ENCODE peak calls at places on chromosomes 13 and 19, in ten cellular contexts. D is neuronal stem cell; F is left colon; R is HFFc6; O is stimulated activated naive CD4-positive, alpha-beta T cell; Z is NCI-H1436 treated with DMSO at 0.1 percent for 48 hours; G is activated CD4-positive, alpha-beta T cell treated with anti-CD3 and anti-CD28 coated beads, Interleukin-2, amount 50 U/mL, for 24 hours; B is M059J; K is activated naive CD4-positive, alpha-beta T cell treated with Interleukin-2 at 50 U/mL for 16 hours; I is body of pancreas. N is an unnamed sample.

GRCh38 chr19:52670046-52670445 is 31.9 kb upstream of the ZNF83 start:
- DNase-seq in O (no peak), D (no peak), B (no peak), I (peak), G (no peak), F (no peak), K (no peak), R (no peak), Z (no peak), N (no peak)

GRCh38 chr19:3338541-3339181 is 27.7 kb upstream of the NFIC start:
- DNase-seq in G (no peak), D (no peak), O (peak), K (peak), F (peak), Z (no peak), I (peak), R (no peak), B (no peak), N (no peak)

GRCh38 chr13:102555914-102556553 is 40.8 kb upstream of the TPP2 start:
- DNase-seq in Z (peak), O (no peak), R (peak), I (no peak), K (no peak), D (peak), B (peak), F (no peak), G (no peak), N (no peak)

GRCh38 chr19:14563590-14563926 is 8.3 kb downstream of the NDUFB7 start:
- DNase-seq in D (no peak), G (no peak), O (no peak), F (no peak), B (no peak), I (no peak), K (no peak), Z (no peak), R (no peak), N (no peak)

GRCh38 chr13:48334534-48335127 is 31.1 kb downstream of the RB1 start:
- DNase-seq in R (peak), B (peak), F (no peak), O (no peak), G (no peak), K (no peak), I (no peak), Z (no peak), D (no peak), N (no peak)

GRCh38 chr13:113432509-113433270 is 20.6 kb downstream of the ADPRHL1 start:
- DNase-seq in R (no peak), D (no peak), B (no peak), Z (no peak), G (no peak), K (no peak), F (no peak), O (no peak), I (no peak), N (no peak)

GRCh38 chr19:20273951-20274578 is 107.1 kb downstream of the ZNF486 start:
- DNase-seq in D (no peak), F (no peak), G (no peak), I (no peak), R (no peak), K (no peak), O (no peak), B (no peak), Z (no peak), N (no peak)

GRCh38 chr19:40622773-40623075 is 21.6 kb downstream of the LTBP4 start:
- DNase-seq in O (no peak), Z (no peak), F (no peak), B (no peak), D (no peak), R (no peak), I (no peak), G (no peak), K (no peak), N (no peak)

GRCh38 chr19:39194832-39195542 is 1.8 kb upstream of the NCCRP1 start:
- DNase-seq in D (no peak), R (no peak), K (no peak), G (no peak), I (peak), F (no peak), B (peak), O (no peak), Z (no peak), N (no peak)

GRCh38 chr19:8306235-8307054 is 1.7 kb downstream of the CD320 start:
- DNase-seq in B (no peak), Z (no peak), I (peak), G (no peak), K (no peak), O (no peak), R (no peak), F (peak), D (no peak), N (no peak)

GRCh38 chr13:109156181-109156935 is 526.9 kb downstream of the MYO16 start:
- DNase-seq in R (peak), Z (no peak), K (no peak), O (no peak), F (no peak), I (no peak), D (no peak), G (no peak), B (peak), N (no peak)